ENCODE peak calls at places on chromosome 14, in five cellular contexts. H, D, V, B and I are unnamed samples.

GRCh38 chr14:35430459-35431199 is 26.1 kb upstream of the NFKBIA start:
- DNase-seq in H (no peak), D (no peak), V (no peak), B (no peak), I (no peak)

GRCh38 chr14:78029471-78030372 is 140.5 kb upstream of the NRXN3 start:
- DNase-seq in H (no peak), D (no peak), V (no peak), B (no peak), I (no peak)

GRCh38 chr14:95111507-95112164 is 45.7 kb downstream of the DICER1 start:
- DNase-seq in H (no peak), D (no peak), V (no peak), B (no peak), I (peak; percentile 52)

GRCh38 chr14:52015411-52016030 is 26.2 kb downstream of the RTRAF start:
- DNase-seq in H (no peak), D (no peak), V (peak; percentile 19), B (no peak), I (no peak)

GRCh38 chr14:101823081-101823480 is 61.6 kb downstream of the PPP2R5C start:
- DNase-seq in H (no peak), D (no peak), V (no peak), B (no peak), I (no peak)

GRCh38 chr14:66426451-66426850 is 59.7 kb upstream of the CCDC196 start:
- DNase-seq in H (no peak), D (no peak), V (no peak), B (no peak), I (no peak)

GRCh38 chr14:96204151-96205058 is at the start of gene BDKRB2:
- DNase-seq in H (no peak), D (no peak), V (peak; percentile 38), B (peak; percentile 42), I (peak; percentile 28)

GRCh38 chr14:26286806-26287205 is 311.0 kb downstream of the NOVA1 start:
- DNase-seq in H (no peak), D (no peak), V (no peak), B (no peak), I (peak; percentile 62)

GRCh38 chr14:91277546-91278382 is 33.3 kb upstream of the GPR68 start:
- DNase-seq in H (no peak), D (no peak), V (no peak), B (no peak), I (no peak)

GRCh38 chr14:101458536-101459391 is 102.5 kb upstream of the DIO3 start:
- DNase-seq in H (no peak), D (no peak), V (no peak), B (no peak), I (no peak)

GRCh38 chr14:87430810-87431209 is 562.2 kb downstream of the GALC start:
- DNase-seq in H (no peak), D (no peak), V (no peak), B (no peak), I (no peak)

GRCh38 chr14:61231810-61232209 is 49.3 kb downstream of the TMEM30B start:
- DNase-seq in H (no peak), D (no peak), V (no peak), B (no peak), I (no peak)

GRCh38 chr14:51293149-51293925 is 53.3 kb downstream of the TMX1 start:
- DNase-seq in H (no peak), D (no peak), V (no peak), B (peak; percentile 34), I (no peak)

GRCh38 chr14:91573528-91573893 is 63.4 kb upstream of the PPP4R3A start:
- DNase-seq in H (no peak), D (no peak), V (no peak), B (no peak), I (no peak)

GRCh38 chr14:78319411-78319810 is 149.2 kb downstream of the NRXN3 start:
- DNase-seq in H (no peak), D (no peak), V (no peak), B (no peak), I (no peak)

GRCh38 chr14:60878536-60878935 is 102.3 kb downstream of the TRMT5 start:
- DNase-seq in H (no peak), D (no peak), V (no peak), B (no peak), I (no peak)

GRCh38 chr14:102058146-102058545 is 28.7 kb downstream of the HSP90AA1 start:
- DNase-seq in H (no peak), D (no peak), V (no peak), B (no peak), I (no peak)

GRCh38 chr14:68580096-68580640 is 212.7 kb downstream of the ZFP36L1 start:
- DNase-seq in H (no peak), D (no peak), V (no peak), B (no peak), I (no peak)

GRCh38 chr14:49303952-49304516 is 282.1 kb downstream of the RPS29 start:
- DNase-seq in H (no peak), D (no peak), V (no peak), B (no peak), I (peak; percentile 15)

GRCh38 chr14:76985021-76985420 is 43.5 kb downstream of the IRF2BPL start:
- DNase-seq in H (no peak), D (no peak), V (no peak), B (no peak), I (no peak)

GRCh38 chr14:36805116-36805515 is 143.5 kb downstream of the PAX9 start:
- DNase-seq in H (no peak), D (no peak), V (no peak), B (peak; percentile 17), I (no peak)

GRCh38 chr14:33647385-33647786 is 303.5 kb downstream of the EGLN3 start:
- DNase-seq in H (no peak), D (no peak), V (no peak), B (no peak), I (no peak)

GRCh38 chr14:92575773-92576303 is 62.3 kb downstream of the RIN3 start:
- DNase-seq in H (no peak), D (no peak), V (no peak), B (no peak), I (no peak)

GRCh38 chr14:98242903-98243302 is 1029.1 kb downstream of the BCL11B start:
- DNase-seq in H (no peak), D (no peak), V (no peak), B (no peak), I (no peak)

GRCh38 chr14:102206901-102207300 is 67.2 kb downstream of the WDR20 start:
- DNase-seq in H (no peak), D (no peak), V (no peak), B (no peak), I (peak; percentile 71)

GRCh38 chr14:24818054-24818822 is 184.2 kb upstream of the GZMB start:
- DNase-seq in H (no peak), D (no peak), V (no peak), B (no peak), I (no peak)

GRCh38 chr14:96192975-96193805 is 11.4 kb upstream of the BDKRB2 start:
- DNase-seq in H (no peak), D (no peak), V (no peak), B (no peak), I (no peak)

GRCh38 chr14:52399886-52400599 is 85.9 kb downstream of the PTGER2 start:
- DNase-seq in H (no peak), D (no peak), V (peak; percentile 2), B (no peak), I (peak; percentile 22)

GRCh38 chr14:94292872-94293577 is at the start of gene SERPINA10:
- DNase-seq in H (no peak), D (no peak), V (no peak), B (no peak), I (no peak)

GRCh38 chr14:102262894-102263462 is 42.0 kb downstream of the MOK start:
- DNase-seq in H (no peak), D (no peak), V (peak; percentile 29), B (no peak), I (no peak)

GRCh38 chr14:77311217-77311616 is 9.5 kb downstream of the POMT2 start:
- DNase-seq in H (no peak), D (no peak), V (no peak), B (no peak), I (no peak)

GRCh38 chr14:24911324-24912095 is 138.4 kb downstream of the STXBP6 start:
- DNase-seq in H (no peak), D (no peak), V (no peak), B (no peak), I (no peak)

GRCh38 chr14:52048641-52049204 is 20.1 kb downstream of the NID2 start:
- DNase-seq in H (no peak), D (no peak), V (no peak), B (no peak), I (peak; percentile 68)

DNA sequence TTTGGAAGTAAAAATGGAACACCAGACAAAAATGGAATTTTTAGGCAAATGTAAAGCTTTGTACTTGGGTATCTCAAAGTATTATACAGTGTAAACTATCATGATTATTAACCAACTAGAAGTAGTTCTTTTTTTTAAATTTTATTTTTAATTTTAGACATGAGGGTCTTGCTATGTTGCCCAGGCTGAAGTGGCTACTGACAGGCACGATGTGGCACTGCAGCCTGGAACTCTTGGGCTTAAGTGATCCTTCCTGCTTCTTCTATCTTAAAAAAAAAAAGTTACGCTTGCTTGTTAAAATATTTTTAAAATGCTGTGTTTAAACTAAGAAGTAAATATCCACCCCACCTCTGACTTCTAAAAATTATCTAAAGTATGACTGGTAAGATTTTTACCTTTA is 1.9 kb upstream of the FUT8 start:
- DNase-seq in H (no peak), D (no peak), V (no peak), B (no peak), I (no peak)
- TF ChIP-seq CTCF in H (no peak), D (no peak), V (no peak), B (no peak), I (no peak)

GRCh38 chr14:73712071-73712506 is 2.1 kb downstream of the PNMA1 start:
- DNase-seq in H (no peak), D (no peak), V (no peak), B (no peak), I (peak; percentile 76)
- TF ChIP-seq CTCF in H (no peak), D (no peak), V (no peak), B (no peak), I (no peak)

GRCh38 chr14:100440207-100440631 is 117.1 kb downstream of the SLC25A47 start:
- DNase-seq in H (no peak), D (no peak), V (no peak), B (peak; percentile 66), I (peak; percentile 65)
- TF ChIP-seq CTCF in H (no peak), D (peak; percentile 60), V (peak; percentile 93), B (peak; percentile 83), I (peak; percentile 98)

DNA sequence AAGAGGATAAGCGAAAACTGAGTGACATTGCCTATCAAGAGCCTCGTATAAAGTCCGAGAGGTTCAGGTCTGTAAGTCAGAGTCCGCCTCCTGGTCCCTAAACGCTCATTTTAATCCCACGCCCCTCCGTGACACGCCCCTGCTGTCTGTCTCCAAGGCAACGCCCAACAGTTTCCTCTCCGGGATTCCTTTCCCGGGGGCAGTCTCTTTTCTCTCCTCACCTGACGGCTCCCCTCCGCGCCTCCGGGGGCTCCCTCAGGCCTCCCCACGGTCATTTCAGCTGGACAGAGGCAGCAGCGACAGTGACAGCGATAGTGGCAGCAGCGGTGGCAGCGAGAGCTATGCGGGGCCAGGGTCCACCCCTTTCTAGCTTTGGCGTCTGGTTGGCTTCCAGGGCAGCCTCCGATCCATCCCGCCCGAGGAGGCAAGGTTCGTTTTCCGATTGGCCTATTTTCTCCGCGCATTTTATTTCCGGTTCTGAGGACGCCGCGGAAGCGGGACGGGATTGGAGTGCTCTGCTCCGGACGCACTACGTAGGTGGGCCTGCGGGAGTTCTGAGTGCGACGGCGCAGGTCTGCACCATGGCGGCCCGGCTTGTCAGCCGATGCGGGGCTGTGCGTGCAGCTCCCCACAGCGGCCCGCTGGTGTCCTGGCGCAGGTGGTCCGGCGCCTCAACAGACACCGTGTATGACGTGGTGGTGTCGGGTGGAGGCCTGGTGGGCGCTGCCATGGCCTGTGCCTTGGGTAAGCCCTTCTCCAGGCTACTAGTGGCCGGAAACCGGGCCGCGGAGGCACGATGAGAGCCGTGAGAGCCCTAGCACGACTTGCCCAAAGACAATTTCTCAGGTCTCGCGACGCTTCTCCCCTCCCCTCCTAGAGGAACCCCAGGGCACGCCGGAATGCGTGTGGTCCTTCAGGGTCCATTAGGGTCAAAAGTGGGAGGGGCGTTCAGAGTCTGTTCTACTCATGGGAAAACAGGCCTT is at the start of the genes COQ6 and FAM161B:
- DNase-seq in H (peak; percentile 85), D (peak; percentile 54), V (peak; percentile 97), B (peak; percentile 90), I (peak; percentile 95)
- TF ChIP-seq CTCF in H (no peak), D (no peak), V (no peak), B (peak; percentile 25), I (peak; percentile 25)